ENCODE peak calls at places on chromosome 2, in six cellular contexts. One of them, this sample, is unnamed. For H3K27me3 and H3K36me3, the result is how much of the 10 kb centered on the place peaks cover.

GRCh38 chr2:9552491-9553178 is 3.0 kb downstream of the ADAM17 start:
- DNase-seq in body of pancreas: no peak
- DNase-seq in neural progenitor cell: no peak
- DNase-seq in spleen: no peak
- DNase-seq in ascending aorta: no peak
- DNase-seq in ovary: no peak
- DNase-seq in this sample: no peak

GRCh38 chr2:70828115-70828514 is 7.5 kb downstream of the CD207 start:
- DNase-seq in body of pancreas: no peak
- DNase-seq in neural progenitor cell: no peak
- DNase-seq in spleen: no peak
- DNase-seq in ascending aorta: no peak
- DNase-seq in ovary: no peak
- DNase-seq in this sample: no peak

GRCh38 chr2:232438951-232439757 is 16.8 kb upstream of the ALPI start:
- DNase-seq in body of pancreas: peak
- DNase-seq in neural progenitor cell: no peak
- DNase-seq in spleen: peak
- DNase-seq in ascending aorta: no peak
- DNase-seq in ovary: no peak
- DNase-seq in this sample: peak

GRCh38 chr2:70301344-70302194 is at the start of gene FAM136A:
- DNase-seq in body of pancreas: peak
- DNase-seq in neural progenitor cell: peak
- DNase-seq in spleen: peak
- DNase-seq in ascending aorta: peak
- DNase-seq in ovary: peak
- DNase-seq in this sample: peak

GRCh38 chr2:181252248-181253148 is 204.7 kb upstream of the ITGA4 start:
- DNase-seq in body of pancreas: no peak
- DNase-seq in neural progenitor cell: no peak
- DNase-seq in spleen: no peak
- DNase-seq in ascending aorta: no peak
- DNase-seq in ovary: no peak
- DNase-seq in this sample: no peak

GRCh38 chr2:222707689-222708273 is 36.3 kb downstream of the MOGAT1 start:
- DNase-seq in body of pancreas: no peak
- DNase-seq in neural progenitor cell: no peak
- DNase-seq in spleen: no peak
- DNase-seq in ascending aorta: no peak
- DNase-seq in ovary: no peak
- DNase-seq in this sample: no peak

GRCh38 chr2:95314964-95315611 is 17.9 kb downstream of the KCNIP3 start:
- DNase-seq in body of pancreas: peak
- DNase-seq in neural progenitor cell: peak
- DNase-seq in spleen: peak
- DNase-seq in ascending aorta: no peak
- DNase-seq in ovary: no peak
- DNase-seq in this sample: peak

GRCh38 chr2:49827366-49827765 is 673.1 kb upstream of the FSHR start:
- DNase-seq in body of pancreas: no peak
- DNase-seq in neural progenitor cell: peak
- DNase-seq in spleen: no peak
- DNase-seq in ascending aorta: no peak
- DNase-seq in ovary: no peak
- DNase-seq in this sample: no peak

GRCh38 chr2:53633441-53633840 is 134.2 kb upstream of the CHAC2 start:
- DNase-seq in body of pancreas: no peak
- DNase-seq in neural progenitor cell: no peak
- DNase-seq in spleen: no peak
- DNase-seq in ascending aorta: no peak
- DNase-seq in ovary: no peak
- DNase-seq in this sample: no peak

GRCh38 chr2:99430614-99431258 is 59.1 kb downstream of the REV1 start:
- DNase-seq in body of pancreas: no peak
- DNase-seq in neural progenitor cell: no peak
- DNase-seq in spleen: no peak
- DNase-seq in ascending aorta: no peak
- DNase-seq in ovary: no peak
- DNase-seq in this sample: no peak

DNA sequence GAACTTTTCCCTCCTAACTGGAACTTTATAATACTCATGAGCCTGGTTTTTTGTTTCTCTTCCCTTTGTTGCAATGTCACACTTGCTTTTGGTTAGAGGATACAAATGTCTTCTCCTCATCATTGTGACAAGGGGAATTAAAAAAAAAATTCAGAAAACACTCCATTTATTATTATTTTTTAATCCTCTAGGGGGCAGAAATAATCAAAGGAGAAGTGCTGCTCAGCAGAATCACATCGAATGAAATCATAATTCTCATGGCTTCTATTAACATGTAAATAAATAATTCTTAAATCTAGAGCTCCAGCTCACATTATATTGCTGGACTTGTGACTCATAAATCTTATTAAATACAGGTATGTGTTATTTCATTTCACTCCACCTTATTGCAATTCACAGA is 273.8 kb downstream of the TRIB2 start:
- DNase-seq in body of pancreas: no peak
- DNase-seq in neural progenitor cell: no peak
- DNase-seq in spleen: no peak
- DNase-seq in ascending aorta: no peak
- DNase-seq in ovary: no peak
- DNase-seq in this sample: no peak
- TF ChIP-seq CTCF in body of pancreas: peak
- TF ChIP-seq CTCF in neural progenitor cell: peak
- TF ChIP-seq CTCF in spleen: no peak
- TF ChIP-seq CTCF in ascending aorta: no peak
- TF ChIP-seq CTCF in ovary: no peak
- TF ChIP-seq CTCF in this sample: no peak

DNA sequence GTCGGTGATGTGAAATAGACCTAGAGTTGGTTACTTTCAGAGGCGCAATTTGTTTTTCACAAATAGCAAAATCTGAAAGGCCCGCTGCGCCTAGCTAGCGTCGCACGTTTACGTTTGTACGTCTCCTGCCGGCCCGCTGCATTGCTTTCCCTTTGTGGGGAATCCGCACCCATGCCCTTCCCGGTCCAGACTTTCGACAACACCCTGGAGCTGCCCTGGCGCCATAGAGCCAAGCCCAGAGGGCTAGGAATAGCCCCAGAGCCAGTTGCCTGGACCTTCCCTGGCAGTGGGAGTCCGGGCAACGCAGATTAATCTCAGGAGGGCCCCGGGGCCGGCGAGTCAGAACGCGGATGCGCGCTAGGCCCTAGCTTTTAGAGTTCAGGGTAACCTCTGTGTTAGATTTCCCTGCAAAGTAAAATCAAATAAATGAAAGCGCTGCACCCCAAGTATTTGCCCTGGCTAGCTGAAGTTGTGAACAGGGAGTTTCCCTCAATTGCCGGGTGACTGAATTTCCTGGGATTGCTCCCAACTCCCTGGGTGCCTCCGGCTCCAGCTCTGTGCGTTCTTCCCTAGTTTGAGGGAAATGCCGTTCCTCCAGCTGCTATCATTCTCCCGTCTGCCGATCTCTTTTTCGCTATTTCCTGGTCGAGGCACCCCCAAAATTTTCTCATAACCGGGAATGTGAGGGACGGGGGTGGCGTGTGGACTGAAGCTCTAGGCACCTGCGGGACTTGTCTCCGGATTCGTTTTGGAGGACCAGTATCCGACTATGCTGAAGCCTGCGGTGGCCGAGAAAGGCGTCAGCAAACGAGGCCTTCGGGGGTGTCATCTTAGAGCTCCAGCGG is 1.2 kb upstream of the EN1 start:
- DNase-seq in body of pancreas: no peak
- DNase-seq in neural progenitor cell: peak
- DNase-seq in spleen: no peak
- DNase-seq in ascending aorta: peak
- DNase-seq in ovary: no peak
- DNase-seq in this sample: no peak
- H3K27me3 ChIP-seq in body of pancreas: under half
- H3K27me3 ChIP-seq in neural progenitor cell: half or more
- H3K27me3 ChIP-seq in spleen: half or more
- H3K27me3 ChIP-seq in ascending aorta: under half
- H3K27me3 ChIP-seq in ovary: under half
- H3K27me3 ChIP-seq in this sample: half or more

DNA sequence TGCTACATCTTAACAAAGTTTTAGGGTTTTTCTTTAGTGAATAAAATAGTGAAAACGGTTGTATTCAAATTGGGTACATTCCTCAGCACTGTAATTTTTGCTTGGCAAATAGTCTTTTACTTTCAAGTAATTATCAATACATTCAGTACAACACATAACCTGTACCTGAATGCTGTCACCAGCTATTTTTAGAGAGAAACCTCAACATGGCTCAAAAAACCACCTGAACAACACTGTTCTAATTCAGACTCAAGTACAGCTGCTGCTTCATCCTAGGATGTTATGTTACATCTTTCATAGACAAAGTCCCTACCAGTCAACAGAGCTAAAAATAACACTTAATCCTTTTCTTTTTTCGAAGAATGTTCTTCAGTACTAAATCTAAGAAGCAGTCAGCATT is 20.6 kb downstream of the PDIA6 start:
- DNase-seq in body of pancreas: no peak
- DNase-seq in neural progenitor cell: no peak
- DNase-seq in spleen: no peak
- DNase-seq in ascending aorta: no peak
- DNase-seq in ovary: no peak
- DNase-seq in this sample: no peak
- H3K36me3 ChIP-seq in body of pancreas: under half
- H3K36me3 ChIP-seq in neural progenitor cell: under half
- H3K36me3 ChIP-seq in spleen: half or more
- H3K36me3 ChIP-seq in ascending aorta: half or more
- H3K36me3 ChIP-seq in ovary: under half
- H3K36me3 ChIP-seq in this sample: half or more

GRCh38 chr2:133641497-133641896 is 73.2 kb upstream of the NCKAP5 start:
- DNase-seq in body of pancreas: no peak
- DNase-seq in neural progenitor cell: peak
- DNase-seq in spleen: no peak
- DNase-seq in ascending aorta: no peak
- DNase-seq in ovary: no peak
- DNase-seq in this sample: peak
- TF ChIP-seq CTCF in body of pancreas: no peak
- TF ChIP-seq CTCF in neural progenitor cell: peak
- TF ChIP-seq CTCF in spleen: no peak
- TF ChIP-seq CTCF in ascending aorta: no peak
- TF ChIP-seq CTCF in ovary: no peak
- TF ChIP-seq CTCF in this sample: peak

GRCh38 chr2:11481426-11481788 is 15.4 kb upstream of the E2F6 start:
- DNase-seq in body of pancreas: no peak
- DNase-seq in neural progenitor cell: peak
- DNase-seq in spleen: no peak
- DNase-seq in ascending aorta: no peak
- DNase-seq in ovary: no peak
- DNase-seq in this sample: no peak

GRCh38 chr2:11483806-11484147 is 17.8 kb upstream of the E2F6 start:
- DNase-seq in body of pancreas: no peak
- DNase-seq in neural progenitor cell: no peak
- DNase-seq in spleen: no peak
- DNase-seq in ascending aorta: no peak
- DNase-seq in ovary: no peak
- DNase-seq in this sample: no peak

GRCh38 chr2:11481789-11482472 is 16.0 kb upstream of the E2F6 start:
- DNase-seq in body of pancreas: no peak
- DNase-seq in neural progenitor cell: peak
- DNase-seq in spleen: no peak
- DNase-seq in ascending aorta: no peak
- DNase-seq in ovary: peak
- DNase-seq in this sample: no peak

GRCh38 chr2:11480859-11481258 is 14.9 kb upstream of the E2F6 start:
- DNase-seq in body of pancreas: no peak
- DNase-seq in neural progenitor cell: no peak
- DNase-seq in spleen: no peak
- DNase-seq in ascending aorta: no peak
- DNase-seq in ovary: no peak
- DNase-seq in this sample: no peak

GRCh38 chr2:11482473-11483031 is 16.6 kb upstream of the E2F6 start:
- DNase-seq in body of pancreas: no peak
- DNase-seq in neural progenitor cell: peak
- DNase-seq in spleen: no peak
- DNase-seq in ascending aorta: no peak
- DNase-seq in ovary: peak
- DNase-seq in this sample: peak
- H3K27me3 ChIP-seq in body of pancreas: under half
- H3K27me3 ChIP-seq in neural progenitor cell: under half
- H3K27me3 ChIP-seq in spleen: half or more
- H3K27me3 ChIP-seq in ascending aorta: under half
- H3K27me3 ChIP-seq in ovary: under half
- H3K27me3 ChIP-seq in this sample: under half

GRCh38 chr2:241232736-241233575 is 44.5 kb downstream of the ANO7 start:
- DNase-seq in body of pancreas: no peak
- DNase-seq in neural progenitor cell: no peak
- DNase-seq in spleen: peak
- DNase-seq in ascending aorta: no peak
- DNase-seq in ovary: no peak
- DNase-seq in this sample: no peak
- H3K36me3 ChIP-seq in body of pancreas: under half
- H3K36me3 ChIP-seq in neural progenitor cell: under half
- H3K36me3 ChIP-seq in spleen: half or more
- H3K36me3 ChIP-seq in ascending aorta: half or more
- H3K36me3 ChIP-seq in ovary: under half
- H3K36me3 ChIP-seq in this sample: half or more

DNA sequence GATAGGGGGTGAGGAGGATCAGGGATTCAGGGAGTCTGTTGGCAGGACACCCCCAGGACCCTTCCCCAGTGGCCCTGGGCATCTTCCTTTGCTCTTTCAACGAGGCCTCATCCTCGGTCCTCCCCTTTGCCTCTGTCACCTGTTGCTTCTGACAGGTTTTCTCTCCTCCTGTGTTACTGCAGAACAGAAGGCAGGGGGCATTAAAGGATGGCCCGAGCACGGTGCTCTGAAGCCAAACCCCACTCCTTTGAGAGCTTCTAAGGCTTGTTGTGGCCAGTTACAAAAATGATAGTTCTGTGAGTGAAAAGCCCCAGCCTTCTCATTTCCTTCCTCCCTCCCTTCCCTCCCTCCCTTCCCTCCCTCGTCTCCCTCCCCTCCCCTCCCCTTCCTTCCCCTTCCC is 82.5 kb downstream of the THNSL2 start:
- DNase-seq in body of pancreas: no peak
- DNase-seq in neural progenitor cell: peak
- DNase-seq in spleen: no peak
- DNase-seq in ascending aorta: no peak
- DNase-seq in ovary: no peak
- DNase-seq in this sample: no peak
- TF ChIP-seq CTCF in body of pancreas: no peak
- TF ChIP-seq CTCF in neural progenitor cell: no peak
- TF ChIP-seq CTCF in spleen: no peak
- TF ChIP-seq CTCF in ascending aorta: no peak
- TF ChIP-seq CTCF in ovary: no peak
- TF ChIP-seq CTCF in this sample: no peak